ENCODE peak calls at places on chromosomes 1 and 21, in four cellular contexts. I is WTC11, S is HepG2, H is K562. D is an unnamed sample.

GRCh38 chr1:85048296-85049064 is at the start of gene MCOLN3:
- DNase-seq in H (peak), S (no peak), I (peak), D (peak)

GRCh38 chr1:115927971-115928370 is 48.3 kb upstream of the SLC22A15 start:
- DNase-seq in I (no peak), S (no peak), H (no peak), D (no peak)

GRCh38 chr1:234176000-234176399 is 197.3 kb upstream of the COA6 start:
- DNase-seq in I (no peak), H (no peak), S (no peak), D (no peak)

GRCh38 chr1:40782371-40782956 is 1.1 kb upstream of the KCNQ4 start:
- DNase-seq in S (no peak), I (peak), H (no peak), D (peak)

GRCh38 chr1:100699744-100700143 is 19.8 kb upstream of the VCAM1 start:
- DNase-seq in H (no peak), S (no peak), I (no peak), D (no peak)

GRCh38 chr1:211183924-211184323 is 50.0 kb upstream of the KCNH1 start:
- DNase-seq in H (no peak), S (no peak), I (no peak), D (no peak)

GRCh38 chr1:46247433-46248121 is at the start of gene RAD54L:
- DNase-seq in I (peak), S (peak), H (peak), D (peak)

GRCh38 chr1:114508386-114508898 is 2.6 kb downstream of the TRIM33 start:
- DNase-seq in H (no peak), S (no peak), I (no peak), D (no peak)

GRCh38 chr1:5637171-5637570 is 355.1 kb downstream of the NPHP4 start:
- DNase-seq in H (no peak), S (no peak), I (no peak), D (no peak)

GRCh38 chr1:97906567-97907228 is 14.1 kb downstream of the DPYD start:
- DNase-seq in I (no peak), H (no peak), S (peak), D (no peak)

GRCh38 chr21:18142639-18143038 is 102.0 kb upstream of the CHODL start:
- DNase-seq in H (no peak), S (no peak), I (no peak), D (no peak)

GRCh38 chr1:8076171-8076570 is 50.1 kb upstream of the ERRFI1 start:
- DNase-seq in S (no peak), H (no peak), I (no peak), D (no peak)

GRCh38 chr1:8075511-8076051 is 49.5 kb upstream of the ERRFI1 start:
- DNase-seq in H (no peak), S (no peak), I (no peak), D (no peak)

GRCh38 chr1:8078176-8078671 is 52.1 kb upstream of the ERRFI1 start:
- DNase-seq in H (no peak), I (no peak), S (peak), D (no peak)

GRCh38 chr1:8077602-8078001 is 51.5 kb upstream of the ERRFI1 start:
- DNase-seq in I (no peak), S (no peak), H (peak), D (no peak)

GRCh38 chr1:8077120-8077573 is 51.0 kb upstream of the ERRFI1 start:
- DNase-seq in I (no peak), S (peak), H (peak), D (no peak)
- TF ChIP-seq ELF4 in I (no peak), S (peak), H (no peak), D (no peak)

GRCh38 chr21:45740088-45740440 is 96.5 kb downstream of the PCBP3 start:
- DNase-seq in S (no peak), H (no peak), I (no peak), D (no peak)

GRCh38 chr21:45741691-45742090 is 98.2 kb downstream of the PCBP3 start:
- DNase-seq in H (no peak), S (no peak), I (no peak), D (no peak)

GRCh38 chr21:45737485-45738166 is 94.1 kb downstream of the PCBP3 start:
- DNase-seq in H (no peak), S (no peak), I (no peak), D (no peak)

GRCh38 chr21:45740491-45741357 is 97.2 kb downstream of the PCBP3 start:
- DNase-seq in I (no peak), H (no peak), S (no peak), D (no peak)

DNA sequence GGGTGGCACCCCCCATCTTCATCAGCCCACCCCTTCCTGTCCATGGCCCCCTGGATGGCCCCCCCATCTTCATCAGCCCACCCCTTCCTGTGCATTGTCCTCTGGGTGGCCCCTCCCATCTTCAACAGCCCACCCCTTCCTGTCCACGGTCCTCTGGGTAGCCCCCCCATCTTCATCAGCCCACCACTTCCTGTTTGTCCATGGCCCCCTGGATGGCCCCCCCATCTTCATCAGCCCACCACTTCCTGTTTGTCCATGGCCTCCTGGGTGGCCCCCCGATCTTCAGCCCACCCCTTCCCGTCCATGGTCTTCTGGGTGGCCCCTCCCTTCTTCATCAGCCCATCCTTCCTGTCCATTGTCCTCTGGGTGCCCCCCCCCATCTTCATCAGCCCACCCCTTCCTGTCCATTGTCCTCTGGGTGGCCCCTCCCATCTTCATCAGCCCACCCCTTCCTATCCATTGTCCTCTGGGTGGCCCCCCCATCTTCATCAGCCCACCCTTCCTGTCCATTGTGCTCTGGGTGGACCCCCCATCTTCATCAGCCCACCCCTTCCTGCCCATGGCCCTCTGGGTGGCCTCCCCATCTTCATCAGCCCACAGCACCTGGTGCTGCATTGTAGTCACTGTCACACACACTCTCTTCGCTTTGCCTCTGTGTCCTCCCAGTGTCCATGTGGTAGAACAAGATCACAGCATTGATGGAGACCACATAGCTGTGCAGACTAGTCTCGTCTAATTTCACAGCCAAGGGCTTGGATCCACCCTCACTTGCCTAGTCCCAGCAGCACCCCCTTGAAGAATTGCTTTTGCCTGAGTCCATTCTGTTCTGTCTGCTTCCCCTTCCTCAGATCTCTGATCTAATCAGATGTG is 95.9 kb downstream of the PCBP3 start:
- DNase-seq in S (no peak), H (no peak), I (no peak), D (no peak)
- TF ChIP-seq ELF4 in S (no peak), H (no peak), I (no peak), D (no peak)

DNA sequence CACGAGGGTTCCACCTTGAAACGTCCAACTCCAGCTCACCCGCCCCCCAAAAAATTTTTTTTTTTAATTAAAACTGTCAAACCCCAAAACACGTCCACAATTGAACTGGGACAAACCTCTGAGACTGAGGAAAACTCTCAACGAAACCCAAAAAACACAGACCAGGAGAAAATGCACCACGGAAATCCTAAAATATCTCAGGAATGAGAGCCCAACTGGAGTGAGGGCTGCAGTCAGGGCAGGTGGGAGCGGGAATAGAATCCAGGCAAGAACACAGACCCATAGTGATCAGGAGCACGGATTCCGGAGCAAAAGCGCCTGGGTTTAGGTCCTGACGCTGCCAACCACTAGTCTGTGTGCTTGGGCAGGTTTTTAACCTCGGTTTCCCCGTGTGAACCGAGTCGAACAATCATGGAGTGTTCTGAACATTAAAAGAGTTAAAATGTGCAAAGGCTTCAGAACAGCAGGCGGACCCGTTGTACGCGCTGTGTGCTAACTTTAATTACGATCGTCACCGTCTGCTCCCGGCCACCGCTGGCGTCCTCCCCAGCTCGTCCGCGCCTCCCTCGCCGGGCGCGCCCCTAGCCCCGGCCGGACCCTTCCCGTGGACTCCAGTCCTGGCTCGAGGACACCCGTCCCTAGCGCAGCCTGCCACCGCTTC is 624 bp downstream of the ARHGAP29 start:
- DNase-seq in H (no peak), I (peak), S (no peak), D (peak)
- TF ChIP-seq ELF4 in H (no peak), I (no peak), S (no peak), D (no peak)

GRCh38 chr1:162090378-162090777 is 20.9 kb downstream of the NOS1AP start:
- DNase-seq in S (no peak), I (no peak), H (no peak), D (no peak)

GRCh38 chr1:162089748-162090147 is 20.3 kb downstream of the NOS1AP start:
- DNase-seq in I (no peak), H (no peak), S (no peak), D (no peak)

GRCh38 chr1:162093095-162093494 is 23.6 kb downstream of the NOS1AP start:
- DNase-seq in H (no peak), S (no peak), I (no peak), D (no peak)

GRCh38 chr1:162094271-162094670 is 24.8 kb downstream of the NOS1AP start:
- DNase-seq in S (no peak), I (no peak), H (no peak), D (peak)

DNA sequence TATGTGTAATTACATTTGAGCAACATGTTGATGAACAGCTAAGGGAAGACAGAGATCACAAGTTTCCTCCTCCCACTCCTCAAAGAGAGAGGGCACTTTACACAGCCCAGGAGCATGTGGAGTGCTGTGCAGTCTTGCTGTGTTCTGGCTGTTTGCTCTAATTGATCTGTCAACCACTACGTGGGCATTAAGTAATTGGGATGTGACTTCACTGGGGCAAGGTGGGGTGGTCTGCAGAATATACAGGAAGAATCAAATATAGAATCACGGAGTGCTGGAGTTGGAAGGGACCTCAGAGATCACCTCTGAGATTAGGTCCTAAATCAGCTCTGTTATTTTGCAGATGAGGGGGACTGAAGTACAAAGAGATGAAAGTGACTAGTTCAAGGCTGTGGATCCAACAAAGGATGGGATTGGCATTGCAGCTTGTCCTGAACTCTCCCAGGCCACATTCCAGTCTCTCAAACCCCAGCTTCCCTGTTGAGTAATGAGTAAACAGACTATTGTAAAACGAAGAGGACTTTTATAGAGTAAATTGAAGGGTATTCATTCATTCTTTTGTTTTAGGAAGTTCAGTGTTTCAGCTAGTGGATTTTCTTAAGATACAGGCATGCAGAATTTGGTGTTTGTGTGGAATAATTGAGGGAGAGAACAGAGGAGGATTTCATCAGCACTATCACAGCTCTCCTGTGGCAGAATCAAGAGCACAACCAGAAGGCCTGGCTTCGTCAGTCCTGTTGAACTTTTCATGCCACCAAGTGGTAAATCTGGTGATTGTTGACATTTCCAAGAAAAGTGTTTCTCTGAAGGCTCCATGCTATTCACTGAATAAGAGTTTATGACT is 22.4 kb downstream of the NOS1AP start:
- DNase-seq in I (no peak), S (peak), H (no peak), D (no peak)
- TF ChIP-seq ELF4 in I (no peak), S (no peak), H (no peak), D (no peak)

GRCh38 chr1:23995431-23995837 is 15.3 kb upstream of the SRSF10 start:
- DNase-seq in I (no peak), S (no peak), H (no peak), D (no peak)
- TF ChIP-seq ELF4 in I (no peak), S (no peak), H (no peak), D (no peak)

GRCh38 chr1:8716238-8716637 is 101.2 kb downstream of the RERE start:
- DNase-seq in S (no peak), I (no peak), H (no peak), D (no peak)

GRCh38 chr1:8711873-8712412 is 105.5 kb downstream of the RERE start:
- DNase-seq in H (no peak), S (peak), I (no peak), D (no peak)

GRCh38 chr1:8711161-8711560 is 106.3 kb downstream of the RERE start:
- DNase-seq in S (no peak), I (no peak), H (no peak), D (no peak)

GRCh38 chr1:8708259-8708658 is 109.2 kb downstream of the RERE start:
- DNase-seq in I (no peak), H (no peak), S (no peak), D (no peak)

GRCh38 chr1:8712413-8713229 is 104.8 kb downstream of the RERE start:
- DNase-seq in S (peak), I (no peak), H (peak), D (peak)
- TF ChIP-seq ELF4 in S (no peak), I (no peak), H (no peak), D (no peak)

DNA sequence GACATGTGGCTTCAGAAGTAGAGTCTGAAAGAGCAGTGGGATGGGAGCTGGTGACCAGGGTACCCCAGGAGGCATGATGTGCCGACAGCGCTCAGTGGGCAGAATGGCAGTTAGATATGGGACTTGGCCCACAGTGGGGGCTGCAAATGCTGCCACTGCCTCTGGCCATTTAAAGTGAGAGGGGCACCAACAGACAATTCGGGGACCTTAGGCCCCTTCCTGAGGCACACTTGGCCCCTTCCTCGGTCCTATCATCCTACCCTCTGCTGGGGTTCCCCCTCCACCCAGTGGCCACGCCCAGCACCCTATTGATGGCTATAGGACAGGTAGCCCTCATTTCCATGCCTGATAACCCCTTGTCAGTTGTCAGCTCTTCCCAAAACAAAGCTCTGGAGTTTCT is 36.6 kb upstream of the EPHA8 start:
- DNase-seq in S (no peak), I (no peak), H (no peak), D (no peak)
- TF ChIP-seq ELF4 in S (no peak), I (no peak), H (no peak), D (no peak)

GRCh38 chr1:200590001-200590400 is 30.6 kb downstream of the KIF14 start:
- DNase-seq in I (no peak), S (no peak), H (no peak), D (no peak)
- TF ChIP-seq ELF4 in I (no peak), S (no peak), H (no peak), D (no peak)

GRCh38 chr1:201023517-201023902 is at the start of gene KIF21B:
- DNase-seq in S (peak), I (peak), H (peak), D (peak)
- TF ChIP-seq ELF4 in S (no peak), I (no peak), H (no peak), D (no peak)

GRCh38 chr21:34510148-34511142 is 1.6 kb downstream of the KCNE1 start:
- DNase-seq in S (peak), H (peak), I (peak), D (peak)
- TF ChIP-seq ELF4 in S (no peak), H (no peak), I (no peak), D (no peak)